ENCODE peak calls at places on chromosomes 13 and 19, in nine cellular contexts. A is esophagus squamous epithelium; H is WTC11; G is NCI-H1694 treated with DMSO at 0.1 percent for 48 hours; K is NCI-H524 treated with DMSO at 0.1 percent for 48 hours; V is activated CD4-positive, alpha-beta T cell treated with anti-CD3 and anti-CD28 coated beads for 4 hours; R is naive thymus-derived CD8-positive, alpha-beta T cell; F is EH; T is ecto neural progenitor cell. X is an unnamed sample.

GRCh38 chr19:50514346-50515167 is 844 bp upstream of the ASPDH start:
- DNase-seq in A (no peak), H (no peak), G (peak), K (peak), V (no peak), R (no peak), F (no peak), T (no peak), X (no peak)

GRCh38 chr13:102651392-102651791 is 43.5 kb downstream of the METTL21C start:
- DNase-seq in A (no peak), H (no peak), G (no peak), K (no peak), V (no peak), R (no peak), F (peak), T (no peak), X (peak)

GRCh38 chr13:25080773-25081172 is 15.2 kb upstream of the PABPC3 start:
- DNase-seq in A (no peak), H (no peak), G (no peak), K (no peak), V (no peak), R (no peak), F (no peak), T (no peak), X (no peak)

GRCh38 chr13:84439108-84439507 is 556.8 kb upstream of the SLITRK1 start:
- DNase-seq in A (no peak), H (no peak), G (no peak), K (no peak), V (no peak), R (no peak), F (peak), T (no peak), X (no peak)

GRCh38 chr13:27170521-27171243 is 929 bp downstream of the USP12 start:
- DNase-seq in A (no peak), H (peak), G (no peak), K (peak), V (peak), R (peak), F (no peak), T (peak), X (peak)

GRCh38 chr13:71290963-71291937 is 575.8 kb downstream of the DACH1 start:
- DNase-seq in A (no peak), H (no peak), G (no peak), K (no peak), V (peak), R (peak), F (peak), T (no peak), X (peak)

GRCh38 chr19:14072535-14073231 is at the start of gene MISP3:
- DNase-seq in A (no peak), H (no peak), G (peak), K (no peak), V (no peak), R (no peak), F (peak), T (peak), X (peak)

GRCh38 chr13:99610702-99611289 is 109.5 kb downstream of the TM9SF2 start:
- DNase-seq in A (no peak), H (no peak), G (no peak), K (no peak), V (no peak), R (no peak), F (peak), T (no peak), X (no peak)

GRCh38 chr13:49443327-49443688 is 556 bp downstream of the CAB39L start:
- DNase-seq in A (no peak), H (no peak), G (peak), K (no peak), V (no peak), R (peak), F (peak), T (no peak), X (peak)

GRCh38 chr13:39044536-39044935 is 6.3 kb downstream of the NHLRC3 start:
- DNase-seq in A (no peak), H (no peak), G (no peak), K (no peak), V (no peak), R (no peak), F (no peak), T (no peak), X (no peak)

GRCh38 chr19:19050104-19050503 is 13.7 kb upstream of the SLC25A42 start:
- DNase-seq in A (no peak), H (no peak), G (no peak), K (no peak), V (no peak), R (no peak), F (no peak), T (no peak), X (no peak)

GRCh38 chr13:84366484-84366883 is 484.2 kb upstream of the SLITRK1 start:
- DNase-seq in A (no peak), H (no peak), G (no peak), K (no peak), V (no peak), R (no peak), F (peak), T (no peak), X (no peak)

GRCh38 chr13:20489185-20489820 is 36.4 kb downstream of the CRYL1 start:
- DNase-seq in A (no peak), H (no peak), G (peak), K (no peak), V (no peak), R (peak), F (no peak), T (no peak), X (peak)

GRCh38 chr13:20360041-20360491 is 127.9 kb upstream of the GJB6 start:
- DNase-seq in A (no peak), H (no peak), G (no peak), K (no peak), V (no peak), R (no peak), F (peak), T (no peak), X (peak)

GRCh38 chr13:111344471-111345191 is 24.2 kb downstream of the TEX29 start:
- DNase-seq in A (no peak), H (peak), G (peak), K (peak), V (no peak), R (no peak), F (peak), T (peak), X (peak)

GRCh38 chr19:50427997-50428425 is 4.7 kb upstream of the MYBPC2 start:
- DNase-seq in A (peak), H (peak), G (no peak), K (no peak), V (no peak), R (peak), F (peak), T (peak), X (no peak)

GRCh38 chr13:97780486-97780885 is 173.0 kb upstream of the IPO5 start:
- DNase-seq in A (no peak), H (no peak), G (no peak), K (no peak), V (no peak), R (no peak), F (no peak), T (no peak), X (no peak)

GRCh38 chr13:110281736-110282135 is 25.2 kb downstream of the COL4A1 start:
- DNase-seq in A (no peak), H (no peak), G (no peak), K (no peak), V (no peak), R (no peak), F (no peak), T (no peak), X (no peak)

GRCh38 chr13:40432018-40432978 is 234.1 kb downstream of the FOXO1 start:
- DNase-seq in A (no peak), H (no peak), G (no peak), K (no peak), V (no peak), R (no peak), F (no peak), T (no peak), X (no peak)

GRCh38 chr19:13804830-13805683 is 9.8 kb downstream of the ZSWIM4 start:
- DNase-seq in A (no peak), H (peak), G (no peak), K (no peak), V (no peak), R (no peak), F (no peak), T (peak), X (no peak)

GRCh38 chr13:79226938-79227337 is 179.1 kb downstream of the RBM26 start:
- DNase-seq in A (no peak), H (no peak), G (no peak), K (no peak), V (no peak), R (no peak), F (no peak), T (no peak), X (no peak)

GRCh38 chr19:12656899-12657571 is 9.5 kb downstream of the MAN2B1 start:
- DNase-seq in A (no peak), H (peak), G (no peak), K (no peak), V (no peak), R (no peak), F (no peak), T (no peak), X (no peak)

GRCh38 chr19:43455321-43456113 is 9.9 kb downstream of the LYPD3 start:
- DNase-seq in A (no peak), H (no peak), G (no peak), K (no peak), V (no peak), R (no peak), F (no peak), T (no peak), X (peak)

GRCh38 chr19:17703823-17704463 is 15.3 kb upstream of the MAP1S start:
- DNase-seq in A (no peak), H (peak), G (no peak), K (no peak), V (peak), R (peak), F (peak), T (peak), X (peak)

GRCh38 chr19:35991731-35992450 is 3.1 kb upstream of the SDHAF1 start:
- DNase-seq in A (no peak), H (no peak), G (no peak), K (peak), V (no peak), R (no peak), F (peak), T (no peak), X (no peak)

GRCh38 chr19:29724102-29724641 is 9.1 kb upstream of the C19orf12 start:
- DNase-seq in A (no peak), H (peak), G (no peak), K (no peak), V (no peak), R (peak), F (peak), T (peak), X (no peak)

GRCh38 chr13:33236021-33236420 is 49.5 kb downstream of the STARD13 start:
- DNase-seq in A (no peak), H (no peak), G (no peak), K (no peak), V (no peak), R (no peak), F (peak), T (no peak), X (peak)

GRCh38 chr19:43784251-43784980 is 3.6 kb upstream of the KCNN4 start:
- DNase-seq in A (no peak), H (no peak), G (no peak), K (no peak), V (peak), R (peak), F (peak), T (no peak), X (peak)

GRCh38 chr19:58558623-58559274 is 338 bp upstream of the UBE2M start:
- DNase-seq in A (no peak), H (peak), G (no peak), K (no peak), V (peak), R (peak), F (peak), T (peak), X (peak)

GRCh38 chr13:25848822-25849740 is 202.7 kb downstream of the SHISA2 start:
- DNase-seq in A (no peak), H (no peak), G (no peak), K (no peak), V (no peak), R (no peak), F (no peak), T (no peak), X (no peak)

GRCh38 chr13:110126391-110126961 is 180.5 kb downstream of the COL4A1 start:
- DNase-seq in A (no peak), H (no peak), G (no peak), K (no peak), V (no peak), R (no peak), F (peak), T (peak), X (peak)

GRCh38 chr13:35140831-35141230 is 198.8 kb downstream of the NBEA start:
- DNase-seq in A (no peak), H (no peak), G (no peak), K (no peak), V (no peak), R (no peak), F (peak), T (no peak), X (no peak)

GRCh38 chr19:43723588-43723987 is 7.7 kb downstream of the IRGC start:
- DNase-seq in A (no peak), H (no peak), G (no peak), K (no peak), V (no peak), R (no peak), F (no peak), T (no peak), X (peak)

GRCh38 chr13:50131998-50132936 is 117.0 kb downstream of the KCNRG start:
- DNase-seq in A (no peak), H (peak), G (no peak), K (no peak), V (peak), R (no peak), F (no peak), T (peak), X (no peak)